ENCODE peak calls at places on chromosomes 6 and 20, in ten cellular contexts. T, E, I, V, K, M, D, B, P and R are unnamed samples.
A peak's percentile ranks its signal among the peaks of the same experiment; 100 is the strongest.

GRCh38 chr6:78909391-78909790 is 42.0 kb downstream of the IRAK1BP1 start:
- DNase-seq in T (peak; percentile 73), E (no peak), I (no peak), V (peak; percentile 77), K (no peak), M (no peak), D (no peak), B (no peak), P (no peak), R (no peak)

GRCh38 chr20:63740501-63741353 is 1.2 kb downstream of the SLC2A4RG start:
- DNase-seq in T (peak; percentile 89), E (no peak), I (peak; percentile 95), V (peak; percentile 91), K (peak; percentile 47), M (no peak), D (peak; percentile 73), B (peak; percentile 91), P (peak; percentile 70), R (peak; percentile 93)

GRCh38 chr6:112362827-112363565 is 15.9 kb downstream of the RFPL4B start:
- DNase-seq in T (no peak), E (no peak), I (no peak), V (no peak), K (no peak), M (no peak), D (no peak), B (no peak), P (no peak), R (no peak)

GRCh38 chr6:95087394-95088097 is 489.8 kb upstream of the MANEA start:
- DNase-seq in T (peak; percentile 66), E (no peak), I (no peak), V (peak; percentile 1), K (no peak), M (no peak), D (no peak), B (peak; percentile 84), P (peak; percentile 14), R (no peak)

GRCh38 chr6:114342826-114343781 is at the start of gene HS3ST5:
- DNase-seq in T (peak; percentile 12), E (no peak), I (peak; percentile 64), V (no peak), K (peak; percentile 26), M (peak; percentile 68), D (peak; percentile 91), B (peak; percentile 46), P (peak; percentile 85), R (peak; percentile 72)

GRCh38 chr6:116695398-116695797 is 14.4 kb downstream of the KPNA5 start:
- DNase-seq in T (no peak), E (no peak), I (no peak), V (no peak), K (no peak), M (no peak), D (no peak), B (no peak), P (no peak), R (no peak)

GRCh38 chr20:44001667-44002596 is 87.3 kb downstream of the TOX2 start:
- DNase-seq in T (no peak), E (no peak), I (no peak), V (no peak), K (no peak), M (no peak), D (no peak), B (no peak), P (no peak), R (no peak)

GRCh38 chr6:3751019-3751729 is at the start of gene PXDC1:
- DNase-seq in T (no peak), E (peak; percentile 10), I (peak; percentile 75), V (no peak), K (peak; percentile 39), M (no peak), D (peak; percentile 61), B (peak; percentile 32), P (peak; percentile 30), R (peak; percentile 86)

GRCh38 chr6:113432729-113433505 is 424.2 kb upstream of the MARCKS start:
- DNase-seq in T (peak; percentile 37), E (no peak), I (no peak), V (no peak), K (no peak), M (no peak), D (no peak), B (no peak), P (no peak), R (no peak)

GRCh38 chr6:33455051-33455450 is 675 bp downstream of the ZBTB9 start:
- DNase-seq in T (no peak), E (no peak), I (no peak), V (no peak), K (no peak), M (no peak), D (no peak), B (no peak), P (no peak), R (no peak)

GRCh38 chr6:11675610-11676009 is 103.0 kb downstream of the ADTRP start:
- DNase-seq in T (no peak), E (no peak), I (no peak), V (no peak), K (no peak), M (no peak), D (no peak), B (no peak), P (no peak), R (no peak)

GRCh38 chr20:41061155-41061554 is 32.5 kb downstream of the TOP1 start:
- DNase-seq in T (no peak), E (no peak), I (no peak), V (no peak), K (no peak), M (no peak), D (no peak), B (no peak), P (no peak), R (no peak)

GRCh38 chr6:82076855-82077254 is 170.7 kb downstream of the IBTK start:
- DNase-seq in T (peak; percentile 52), E (no peak), I (no peak), V (no peak), K (no peak), M (no peak), D (no peak), B (peak; percentile 20), P (no peak), R (no peak)

GRCh38 chr20:57048027-57048869 is 218.2 kb downstream of the BMP7 start:
- DNase-seq in T (peak; percentile 32), E (no peak), I (peak; percentile 63), V (no peak), K (peak; percentile 47), M (no peak), D (peak; percentile 76), B (peak; percentile 45), P (peak; percentile 77), R (no peak)

GRCh38 chr6:75609639-75610590 is 8.2 kb downstream of the SENP6 start:
- DNase-seq in T (peak; percentile 62), E (no peak), I (no peak), V (no peak), K (no peak), M (no peak), D (peak; percentile 52), B (peak; percentile 48), P (no peak), R (no peak)

GRCh38 chr6:63441266-63441956 is 121.6 kb upstream of the LGSN start:
- DNase-seq in T (no peak), E (no peak), I (no peak), V (no peak), K (no peak), M (no peak), D (peak; percentile 28), B (no peak), P (no peak), R (no peak)

GRCh38 chr6:30156262-30156599 is 4.8 kb downstream of the TRIM10 start:
- DNase-seq in T (peak; percentile 67), E (no peak), I (no peak), V (no peak), K (no peak), M (no peak), D (no peak), B (peak; percentile 94), P (peak; percentile 35), R (no peak)

GRCh38 chr6:91288741-91289140 is 701.9 kb upstream of the MAP3K7 start:
- DNase-seq in T (no peak), E (no peak), I (no peak), V (no peak), K (no peak), M (no peak), D (no peak), B (no peak), P (no peak), R (no peak)

GRCh38 chr20:10611357-10611756 is 62.4 kb downstream of the JAG1 start:
- DNase-seq in T (peak; percentile 73), E (no peak), I (no peak), V (no peak), K (no peak), M (no peak), D (peak; percentile 84), B (peak; percentile 28), P (peak; percentile 27), R (no peak)

GRCh38 chr6:149166747-149167146 is 150.8 kb upstream of the TAB2 start:
- DNase-seq in T (no peak), E (no peak), I (no peak), V (no peak), K (no peak), M (no peak), D (no peak), B (peak; percentile 7), P (no peak), R (no peak)